ENCODE peak calls at places on chromosomes 1 and 21, in ten cellular contexts. H is A673; R is SJSA1; Z is uterus; J is heart right ventricle; E is small intestine; A is CD8-positive, alpha-beta T cell; I is esophagus squamous epithelium; D is IMR-90; T is mammary epithelial cell. O is an unnamed sample.

GRCh38 chr1:176699821-176700220 is 236.8 kb downstream of the PAPPA2 start:
- DNase-seq in T (no peak), Z (no peak), A (no peak), E (no peak), I (no peak), D (no peak), H (no peak), J (no peak), R (no peak), O (no peak)

GRCh38 chr1:162994921-162995320 is 74.2 kb upstream of the RGS4 start:
- DNase-seq in D (peak; percentile 55), J (no peak), R (no peak), H (no peak), Z (no peak), A (no peak), E (no peak), T (no peak), I (no peak), O (no peak)

GRCh38 chr1:168972887-168973286 is 133.6 kb upstream of the ATP1B1 start:
- DNase-seq in T (no peak), I (no peak), E (no peak), R (no peak), A (no peak), D (no peak), J (no peak), H (no peak), Z (no peak), O (peak; percentile 87)

GRCh38 chr1:41847011-41847410 is 71.7 kb downstream of the HIVEP3 start:
- DNase-seq in A (no peak), H (no peak), I (no peak), D (no peak), T (no peak), J (no peak), E (no peak), Z (no peak), R (no peak), O (no peak)

GRCh38 chr1:67367370-67368345 is 60.0 kb downstream of the IL12RB2 start:
- DNase-seq in T (no peak), H (peak; percentile 59), Z (peak; percentile 21), J (peak; percentile 28), E (peak; percentile 11), R (peak; percentile 58), D (peak; percentile 14), I (no peak), A (no peak), O (peak; percentile 89)

GRCh38 chr1:67134692-67135091 is at the start of gene C1orf141:
- DNase-seq in I (no peak), T (no peak), R (no peak), D (no peak), J (peak; percentile 20), E (no peak), H (no peak), A (no peak), Z (no peak), O (peak; percentile 30)

GRCh38 chr1:243213045-243213787 is 41.9 kb downstream of the CEP170 start:
- DNase-seq in I (no peak), J (no peak), R (no peak), T (peak; percentile 12), E (no peak), D (peak; percentile 77), H (peak; percentile 27), A (no peak), Z (no peak), O (no peak)

GRCh38 chr21:29078884-29079765 is 5.7 kb upstream of the CCT8 start:
- DNase-seq in Z (no peak), J (no peak), A (no peak), H (peak; percentile 30), D (no peak), E (peak; percentile 23), I (no peak), T (no peak), R (peak; percentile 75), O (no peak)

DNA sequence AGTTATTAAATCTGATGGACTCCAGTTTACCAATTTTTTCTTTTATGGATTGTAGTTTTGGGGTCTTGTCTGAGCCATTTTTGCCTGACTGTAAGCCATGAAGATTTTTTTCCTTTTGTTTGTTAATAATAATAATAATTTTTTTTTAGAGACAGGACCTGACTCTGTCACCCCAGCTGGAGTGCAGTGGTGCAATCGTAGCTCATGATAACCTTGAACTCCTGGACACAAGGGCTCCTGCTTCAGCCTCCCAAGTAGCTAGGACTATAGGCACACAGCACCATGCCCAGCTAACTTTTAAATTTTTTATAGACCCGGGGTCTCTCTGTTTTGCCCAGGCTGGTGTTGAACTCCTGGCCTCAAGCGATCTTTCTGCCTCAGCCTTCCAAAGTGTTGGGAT is 6.3 kb downstream of the PTBP2 start:
- DNase-seq in Z (no peak), I (no peak), A (no peak), T (no peak), H (no peak), D (no peak), J (no peak), R (no peak), E (no peak), O (no peak)
- H3K4me1 ChIP-seq in Z (no peaks in the 10 kb centered on the region), I (peaks cover 3% of the 10 kb centered on the region), A (peaks cover 26% of the 10 kb centered on the region), T (no peaks in the 10 kb centered on the region), H (peaks cover 9% of the 10 kb centered on the region), D (no peaks in the 10 kb centered on the region), J (no peaks in the 10 kb centered on the region), R (peaks cover 5% of the 10 kb centered on the region), E (no peaks in the 10 kb centered on the region), O (peaks cover 15% of the 10 kb centered on the region)

DNA sequence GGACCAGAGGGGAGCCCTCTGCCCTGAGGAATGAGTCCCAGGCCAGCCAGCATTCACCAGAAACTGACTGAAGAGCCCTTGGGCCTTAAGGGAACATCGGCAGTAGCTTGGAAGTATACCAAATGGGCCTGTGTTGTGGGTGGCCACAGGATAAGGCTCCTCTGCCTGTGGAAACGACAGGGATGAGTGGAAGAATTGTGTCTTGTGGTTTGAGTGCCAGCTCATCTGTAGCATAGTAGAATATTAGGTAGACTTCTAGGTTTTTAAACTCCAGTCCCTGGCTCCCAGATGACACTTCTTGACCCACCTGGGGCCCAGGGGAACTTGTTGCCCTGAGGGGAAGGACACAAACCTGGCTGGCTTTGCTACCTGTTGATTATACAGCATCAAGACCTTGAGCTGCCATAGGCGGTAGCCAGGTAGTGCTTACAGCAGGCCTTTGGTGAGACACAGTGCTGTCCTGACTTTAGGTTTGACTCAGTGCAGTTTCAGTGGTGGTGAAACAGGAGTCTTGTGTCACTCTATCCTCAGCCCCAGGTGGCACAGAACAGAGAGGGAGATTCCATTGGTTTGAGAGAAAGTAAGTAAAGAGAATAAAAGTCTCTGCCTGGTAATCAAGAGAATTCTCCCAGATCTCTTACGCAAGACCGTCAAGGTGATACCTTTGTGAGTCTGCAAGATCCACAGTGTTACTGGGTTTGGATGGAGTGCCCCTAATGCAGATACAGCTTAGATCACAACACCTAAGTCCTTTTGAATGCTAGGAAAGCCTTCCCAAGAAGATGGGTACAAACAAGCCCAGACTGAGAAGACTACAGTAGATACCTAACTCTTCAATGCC is 50.2 kb downstream of the RABGAP1L start:
- DNase-seq in A (no peak), D (no peak), J (no peak), T (peak; percentile 35), H (no peak), E (no peak), R (no peak), Z (no peak), I (no peak), O (no peak)
- H3K4me1 ChIP-seq in A (peaks cover 20% of the 10 kb centered on the region), D (no peaks in the 10 kb centered on the region), J (peaks cover 3% of the 10 kb centered on the region), T (peaks cover 3% of the 10 kb centered on the region), H (no peaks in the 10 kb centered on the region), E (no peaks in the 10 kb centered on the region), R (no peaks in the 10 kb centered on the region), Z (no peaks in the 10 kb centered on the region), I (no peaks in the 10 kb centered on the region), O (no peaks in the 10 kb centered on the region)

GRCh38 chr1:89548486-89548857 is 23.8 kb downstream of the LRRC8B start:
- DNase-seq in Z (no peak), E (no peak), T (no peak), I (no peak), D (no peak), A (no peak), J (no peak), R (no peak), H (no peak), O (no peak)

GRCh38 chr1:89547563-89548485 is 23.2 kb downstream of the LRRC8B start:
- DNase-seq in T (peak; percentile 88), H (peak; percentile 77), J (no peak), E (no peak), A (no peak), I (no peak), Z (peak; percentile 60), D (peak; percentile 27), R (peak; percentile 48), O (no peak)

GRCh38 chr1:89553195-89553584 is 28.6 kb downstream of the LRRC8B start:
- DNase-seq in Z (no peak), R (no peak), T (no peak), J (no peak), I (no peak), D (no peak), H (no peak), E (no peak), A (no peak), O (no peak)

GRCh38 chr1:89552481-89553194 is 28.0 kb downstream of the LRRC8B start:
- DNase-seq in A (no peak), H (peak; percentile 62), T (peak; percentile 46), I (no peak), R (no peak), J (no peak), E (peak; percentile 60), Z (no peak), D (no peak), O (no peak)

DNA sequence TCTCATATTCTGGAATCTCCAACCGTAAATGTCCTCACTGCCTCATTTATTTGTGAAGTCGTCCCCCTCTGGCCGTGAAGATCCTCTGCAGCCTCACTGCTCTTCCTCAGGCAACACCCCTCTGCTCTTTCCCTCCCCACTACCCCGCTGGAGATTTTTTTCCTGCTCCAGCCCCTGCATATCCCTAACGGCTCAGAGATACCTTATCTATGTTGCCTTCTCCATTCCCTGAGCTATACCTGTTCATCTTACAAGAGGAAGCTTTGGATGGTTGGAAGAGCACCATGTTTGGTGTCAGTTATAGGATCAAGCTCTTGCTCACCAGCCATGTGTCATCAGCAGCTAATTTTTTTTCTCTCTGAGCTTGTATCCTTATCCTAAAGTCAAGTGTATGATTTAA is 26.4 kb downstream of the LRRC8B start:
- DNase-seq in R (no peak), I (no peak), J (no peak), T (no peak), H (no peak), D (no peak), A (no peak), E (peak; percentile 31), Z (no peak), O (no peak)
- H3K4me1 ChIP-seq in R (peaks cover 14% of the 10 kb centered on the region), I (no peaks in the 10 kb centered on the region), J (peaks cover 15% of the 10 kb centered on the region), T (peaks cover 24% of the 10 kb centered on the region), H (peaks cover 43% of the 10 kb centered on the region), D (no peaks in the 10 kb centered on the region), A (no peaks in the 10 kb centered on the region), E (peaks cover 9% of the 10 kb centered on the region), Z (peaks cover 7% of the 10 kb centered on the region), O (no peaks in the 10 kb centered on the region)

DNA sequence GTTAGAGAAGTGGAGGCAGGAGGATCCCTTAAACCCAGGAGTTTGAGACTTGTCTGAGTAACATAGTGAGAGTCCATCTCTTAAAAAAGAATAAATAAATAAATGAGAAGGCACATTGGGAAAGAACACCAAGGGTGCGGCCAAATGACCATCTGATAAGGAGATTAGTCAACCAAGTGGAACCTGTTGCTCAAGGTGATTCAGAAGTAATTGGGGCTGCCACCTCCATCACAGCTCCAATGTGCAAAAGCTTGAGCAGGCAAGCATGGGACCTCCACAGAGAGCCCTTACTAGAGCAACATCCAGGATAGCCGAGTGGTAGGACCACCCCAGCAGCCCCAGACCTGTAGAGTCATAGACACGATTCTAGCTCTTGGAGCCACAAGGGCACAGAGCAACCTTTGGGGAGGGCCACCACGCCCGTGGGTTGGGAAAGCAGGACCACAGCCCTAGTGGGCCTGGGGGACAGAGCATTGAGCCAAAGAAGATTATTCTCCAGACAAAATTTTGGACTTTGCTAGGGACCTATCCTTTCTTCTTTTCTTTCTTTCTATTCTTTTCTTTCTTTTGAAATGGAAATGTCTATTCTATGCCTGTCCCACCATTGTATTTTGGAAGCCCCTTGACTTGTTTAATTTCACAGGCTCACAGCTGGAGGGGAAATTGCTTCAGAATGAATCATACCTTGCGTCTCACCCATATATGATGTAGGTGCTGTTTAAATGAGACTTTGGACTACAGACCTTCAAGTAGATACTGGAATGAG is 40.9 kb downstream of the KCNK1 start:
- DNase-seq in Z (no peak), R (no peak), J (no peak), D (no peak), H (no peak), A (no peak), E (peak; percentile 88), T (peak; percentile 78), I (no peak), O (no peak)
- H3K4me1 ChIP-seq in Z (no peaks in the 10 kb centered on the region), R (no peaks in the 10 kb centered on the region), J (no peaks in the 10 kb centered on the region), D (no peaks in the 10 kb centered on the region), H (no peaks in the 10 kb centered on the region), A (no peaks in the 10 kb centered on the region), E (peaks cover 5% of the 10 kb centered on the region), T (peaks cover 16% of the 10 kb centered on the region), I (peaks cover 4% of the 10 kb centered on the region), O (no peaks in the 10 kb centered on the region)